ENCODE peak calls at places on chromosomes 4 and X, in six cellular contexts. One of them, this sample, is unnamed.

GRCh38 chr4:168907119-168907698 is 102.8 kb downstream of the CBR4 start:
- DNase-seq in CD4-positive, alpha-beta T cell: no peak
- DNase-seq in suprapubic skin: no peak
- DNase-seq in activated CD8-positive, alpha-beta memory T cell treated with anti-CD3 and anti-CD28 coated beads, Interleukin-2, amount 50 U/mL, for 48 hours: no peak
- DNase-seq in NCI-H1092: no peak
- DNase-seq in DMS153: no peak
- DNase-seq in this sample: no peak

GRCh38 chr4:6782147-6782845 is at the start of gene KIAA0232:
- DNase-seq in CD4-positive, alpha-beta T cell: peak
- DNase-seq in activated CD8-positive, alpha-beta memory T cell treated with anti-CD3 and anti-CD28 coated beads, Interleukin-2, amount 50 U/mL, for 48 hours: peak
- DNase-seq in NCI-H1092: peak
- DNase-seq in DMS153: peak
- DNase-seq in suprapubic skin: peak
- DNase-seq in this sample: peak

GRCh38 chr4:158490629-158491028 is 31.1 kb upstream of the RXFP1 start:
- DNase-seq in CD4-positive, alpha-beta T cell: no peak
- DNase-seq in activated CD8-positive, alpha-beta memory T cell treated with anti-CD3 and anti-CD28 coated beads, Interleukin-2, amount 50 U/mL, for 48 hours: no peak
- DNase-seq in DMS153: no peak
- DNase-seq in suprapubic skin: no peak
- DNase-seq in NCI-H1092: no peak
- DNase-seq in this sample: no peak

GRCh38 chrX:64842492-64842891 is 133.8 kb downstream of the ZC4H2 start:
- DNase-seq in CD4-positive, alpha-beta T cell: no peak
- DNase-seq in suprapubic skin: no peak
- DNase-seq in activated CD8-positive, alpha-beta memory T cell treated with anti-CD3 and anti-CD28 coated beads, Interleukin-2, amount 50 U/mL, for 48 hours: no peak
- DNase-seq in DMS153: no peak
- DNase-seq in NCI-H1092: no peak
- DNase-seq in this sample: no peak

GRCh38 chr4:118206627-118207026 is 146.2 kb downstream of the PRSS12 start:
- DNase-seq in DMS153: no peak
- DNase-seq in activated CD8-positive, alpha-beta memory T cell treated with anti-CD3 and anti-CD28 coated beads, Interleukin-2, amount 50 U/mL, for 48 hours: no peak
- DNase-seq in NCI-H1092: no peak
- DNase-seq in CD4-positive, alpha-beta T cell: no peak
- DNase-seq in suprapubic skin: no peak
- DNase-seq in this sample: no peak

GRCh38 chr4:146153964-146154536 is 21.5 kb upstream of the LSM6 start:
- DNase-seq in NCI-H1092: no peak
- DNase-seq in activated CD8-positive, alpha-beta memory T cell treated with anti-CD3 and anti-CD28 coated beads, Interleukin-2, amount 50 U/mL, for 48 hours: no peak
- DNase-seq in DMS153: peak
- DNase-seq in suprapubic skin: no peak
- DNase-seq in CD4-positive, alpha-beta T cell: no peak
- DNase-seq in this sample: no peak

GRCh38 chrX:12701625-12702024 is 89.6 kb upstream of the PRPS2 start:
- DNase-seq in NCI-H1092: peak
- DNase-seq in DMS153: peak
- DNase-seq in activated CD8-positive, alpha-beta memory T cell treated with anti-CD3 and anti-CD28 coated beads, Interleukin-2, amount 50 U/mL, for 48 hours: peak
- DNase-seq in CD4-positive, alpha-beta T cell: no peak
- DNase-seq in suprapubic skin: no peak
- DNase-seq in this sample: peak

GRCh38 chrX:53616921-53617320 is 69.6 kb downstream of the HUWE1 start:
- DNase-seq in activated CD8-positive, alpha-beta memory T cell treated with anti-CD3 and anti-CD28 coated beads, Interleukin-2, amount 50 U/mL, for 48 hours: no peak
- DNase-seq in DMS153: no peak
- DNase-seq in suprapubic skin: no peak
- DNase-seq in CD4-positive, alpha-beta T cell: no peak
- DNase-seq in NCI-H1092: no peak
- DNase-seq in this sample: no peak